ENCODE peak calls at places on chromosomes 7 and 10, in five cellular contexts. M, X, O, R and D are unnamed samples.

GRCh38 chr7:458511-459245 is 61.0 kb downstream of the PDGFA start:
- DNase-seq in M (no peak), X (no peak), O (no peak), R (no peak), D (no peak)

GRCh38 chr7:75033064-75033463 is 40.5 kb downstream of the RCC1L start:
- DNase-seq in M (peak; percentile 16), X (no peak), O (no peak), R (no peak), D (no peak)

GRCh38 chr7:1357601-1358271 is 101.5 kb downstream of the MICALL2 start:
- DNase-seq in M (no peak), X (no peak), O (peak; percentile 57), R (no peak), D (no peak)

GRCh38 chr10:131569851-131570715 is 258.6 kb upstream of the TCERG1L start:
- DNase-seq in M (no peak), X (no peak), O (no peak), R (no peak), D (no peak)

GRCh38 chr7:8258734-8259133 is 3.2 kb downstream of the ICA1 start:
- DNase-seq in M (no peak), X (no peak), O (no peak), R (no peak), D (no peak)

GRCh38 chr7:150756858-150757257 is 19.6 kb downstream of the GIMAP5 start:
- DNase-seq in M (no peak), X (no peak), O (no peak), R (peak; percentile 72), D (no peak)

GRCh38 chr7:116380030-116380429 is 119.5 kb upstream of the CAV2 start:
- DNase-seq in M (peak; percentile 76), X (no peak), O (no peak), R (no peak), D (no peak)

GRCh38 chr10:102159051-102159597 is 6.9 kb downstream of the NOLC1 start:
- DNase-seq in M (peak; percentile 62), X (no peak), O (no peak), R (no peak), D (no peak)

GRCh38 chr10:51358227-51358626 is 283.9 kb downstream of the PRKG1 start:
- DNase-seq in M (no peak), X (no peak), O (no peak), R (no peak), D (no peak)